ENCODE peak calls at places on chromosomes 2 and 18, in four cellular contexts. One of them, this sample, is unnamed.

GRCh38 chr18:808086-808485 is 4.0 kb downstream of the YES1 start:
- DNase-seq in stimulated activated CD4-positive, alpha-beta T cell treated with anti-CD3 and anti-CD28 coated beads, TNF-alpha, amount 100 ng/mL, for 1 hour: no peak
- DNase-seq in EH: no peak
- DNase-seq in globus pallidus: peak; percentile 30
- DNase-seq in this sample: no peak

GRCh38 chr2:32743480-32744236 is 115.8 kb downstream of the TTC27 start:
- DNase-seq in stimulated activated CD4-positive, alpha-beta T cell treated with anti-CD3 and anti-CD28 coated beads, TNF-alpha, amount 100 ng/mL, for 1 hour: no peak
- DNase-seq in EH: peak; percentile 32
- DNase-seq in globus pallidus: no peak
- DNase-seq in this sample: no peak

GRCh38 chr2:29747786-29748470 is 173.5 kb downstream of the ALK start:
- DNase-seq in stimulated activated CD4-positive, alpha-beta T cell treated with anti-CD3 and anti-CD28 coated beads, TNF-alpha, amount 100 ng/mL, for 1 hour: no peak
- DNase-seq in EH: peak; percentile 77
- DNase-seq in globus pallidus: no peak
- DNase-seq in this sample: no peak

GRCh38 chr2:196808281-196808680 is 874 bp downstream of the C2orf66 start:
- DNase-seq in stimulated activated CD4-positive, alpha-beta T cell treated with anti-CD3 and anti-CD28 coated beads, TNF-alpha, amount 100 ng/mL, for 1 hour: no peak
- DNase-seq in EH: no peak
- DNase-seq in globus pallidus: no peak
- DNase-seq in this sample: no peak

GRCh38 chr2:230974096-230974913 is 21.6 kb upstream of the SPATA3 start:
- DNase-seq in stimulated activated CD4-positive, alpha-beta T cell treated with anti-CD3 and anti-CD28 coated beads, TNF-alpha, amount 100 ng/mL, for 1 hour: peak; percentile 13
- DNase-seq in EH: peak; percentile 75
- DNase-seq in globus pallidus: no peak
- DNase-seq in this sample: peak; percentile 74

GRCh38 chr2:54965425-54965824 is 84.8 kb downstream of the RTN4 start:
- DNase-seq in stimulated activated CD4-positive, alpha-beta T cell treated with anti-CD3 and anti-CD28 coated beads, TNF-alpha, amount 100 ng/mL, for 1 hour: no peak
- DNase-seq in EH: no peak
- DNase-seq in globus pallidus: no peak
- DNase-seq in this sample: no peak

GRCh38 chr2:222410534-222410933 is 13.8 kb upstream of the SGPP2 start:
- DNase-seq in stimulated activated CD4-positive, alpha-beta T cell treated with anti-CD3 and anti-CD28 coated beads, TNF-alpha, amount 100 ng/mL, for 1 hour: no peak
- DNase-seq in EH: no peak
- DNase-seq in globus pallidus: no peak
- DNase-seq in this sample: no peak

GRCh38 chr2:52017836-52018235 is 985.9 kb upstream of the NRXN1 start:
- DNase-seq in stimulated activated CD4-positive, alpha-beta T cell treated with anti-CD3 and anti-CD28 coated beads, TNF-alpha, amount 100 ng/mL, for 1 hour: no peak
- DNase-seq in EH: no peak
- DNase-seq in globus pallidus: no peak
- DNase-seq in this sample: no peak

GRCh38 chr2:46385786-46386577 is 88.8 kb downstream of the EPAS1 start:
- DNase-seq in stimulated activated CD4-positive, alpha-beta T cell treated with anti-CD3 and anti-CD28 coated beads, TNF-alpha, amount 100 ng/mL, for 1 hour: no peak
- DNase-seq in EH: no peak
- DNase-seq in globus pallidus: no peak
- DNase-seq in this sample: no peak

GRCh38 chr18:80233201-80233835 is 14.0 kb downstream of the PARD6G start:
- DNase-seq in stimulated activated CD4-positive, alpha-beta T cell treated with anti-CD3 and anti-CD28 coated beads, TNF-alpha, amount 100 ng/mL, for 1 hour: no peak
- DNase-seq in EH: no peak
- DNase-seq in globus pallidus: no peak
- DNase-seq in this sample: no peak

GRCh38 chr2:53854678-53855077 is 5.1 kb downstream of the GPR75 start:
- DNase-seq in stimulated activated CD4-positive, alpha-beta T cell treated with anti-CD3 and anti-CD28 coated beads, TNF-alpha, amount 100 ng/mL, for 1 hour: no peak
- DNase-seq in EH: no peak
- DNase-seq in globus pallidus: no peak
- DNase-seq in this sample: no peak

GRCh38 chr2:114286438-114286837 is 156.0 kb upstream of the DPP10 start:
- DNase-seq in stimulated activated CD4-positive, alpha-beta T cell treated with anti-CD3 and anti-CD28 coated beads, TNF-alpha, amount 100 ng/mL, for 1 hour: no peak
- DNase-seq in EH: no peak
- DNase-seq in globus pallidus: no peak
- DNase-seq in this sample: no peak

GRCh38 chr2:119174216-119174992 is 15.9 kb upstream of the C1QL2 start:
- DNase-seq in stimulated activated CD4-positive, alpha-beta T cell treated with anti-CD3 and anti-CD28 coated beads, TNF-alpha, amount 100 ng/mL, for 1 hour: peak; percentile 14
- DNase-seq in EH: peak; percentile 31
- DNase-seq in globus pallidus: no peak
- DNase-seq in this sample: peak; percentile 5

GRCh38 chr2:218320704-218321336 is 28.5 kb upstream of the TMBIM1 start:
- DNase-seq in stimulated activated CD4-positive, alpha-beta T cell treated with anti-CD3 and anti-CD28 coated beads, TNF-alpha, amount 100 ng/mL, for 1 hour: no peak
- DNase-seq in EH: no peak
- DNase-seq in globus pallidus: no peak
- DNase-seq in this sample: no peak

GRCh38 chr2:146850746-146851145 is 994.1 kb upstream of the ACVR2A start:
- DNase-seq in stimulated activated CD4-positive, alpha-beta T cell treated with anti-CD3 and anti-CD28 coated beads, TNF-alpha, amount 100 ng/mL, for 1 hour: no peak
- DNase-seq in EH: no peak
- DNase-seq in globus pallidus: no peak
- DNase-seq in this sample: no peak

GRCh38 chr2:189517847-189518535 is 62.6 kb downstream of the SLC40A1 start:
- DNase-seq in stimulated activated CD4-positive, alpha-beta T cell treated with anti-CD3 and anti-CD28 coated beads, TNF-alpha, amount 100 ng/mL, for 1 hour: no peak
- DNase-seq in EH: peak; percentile 31
- DNase-seq in globus pallidus: no peak
- DNase-seq in this sample: no peak

GRCh38 chr2:48070415-48070814 is 164.1 kb upstream of the FBXO11 start:
- DNase-seq in stimulated activated CD4-positive, alpha-beta T cell treated with anti-CD3 and anti-CD28 coated beads, TNF-alpha, amount 100 ng/mL, for 1 hour: no peak
- DNase-seq in EH: no peak
- DNase-seq in globus pallidus: peak; percentile 52
- DNase-seq in this sample: no peak

GRCh38 chr2:239727776-239728600 is 297.2 kb downstream of the NDUFA10 start:
- DNase-seq in stimulated activated CD4-positive, alpha-beta T cell treated with anti-CD3 and anti-CD28 coated beads, TNF-alpha, amount 100 ng/mL, for 1 hour: no peak
- DNase-seq in EH: no peak
- DNase-seq in globus pallidus: peak; percentile 58
- DNase-seq in this sample: no peak

GRCh38 chr2:9693138-9693520 is 62.3 kb upstream of the YWHAQ start:
- DNase-seq in stimulated activated CD4-positive, alpha-beta T cell treated with anti-CD3 and anti-CD28 coated beads, TNF-alpha, amount 100 ng/mL, for 1 hour: no peak
- DNase-seq in EH: peak; percentile 81
- DNase-seq in globus pallidus: no peak
- DNase-seq in this sample: no peak

GRCh38 chr2:199057936-199058335 is 399.8 kb downstream of the SATB2 start:
- DNase-seq in stimulated activated CD4-positive, alpha-beta T cell treated with anti-CD3 and anti-CD28 coated beads, TNF-alpha, amount 100 ng/mL, for 1 hour: no peak
- DNase-seq in EH: peak; percentile 24
- DNase-seq in globus pallidus: no peak
- DNase-seq in this sample: no peak

GRCh38 chr2:30078521-30078920 is 68.3 kb upstream of the YPEL5 start:
- DNase-seq in stimulated activated CD4-positive, alpha-beta T cell treated with anti-CD3 and anti-CD28 coated beads, TNF-alpha, amount 100 ng/mL, for 1 hour: no peak
- DNase-seq in EH: peak; percentile 32
- DNase-seq in globus pallidus: no peak
- DNase-seq in this sample: no peak

GRCh38 chr2:128270306-128271185 is 48.1 kb downstream of the HS6ST1 start:
- DNase-seq in stimulated activated CD4-positive, alpha-beta T cell treated with anti-CD3 and anti-CD28 coated beads, TNF-alpha, amount 100 ng/mL, for 1 hour: no peak
- DNase-seq in EH: no peak
- DNase-seq in globus pallidus: no peak
- DNase-seq in this sample: no peak

GRCh38 chr2:227241005-227241404 is 76.6 kb downstream of the COL4A3 start:
- DNase-seq in stimulated activated CD4-positive, alpha-beta T cell treated with anti-CD3 and anti-CD28 coated beads, TNF-alpha, amount 100 ng/mL, for 1 hour: no peak
- DNase-seq in EH: no peak
- DNase-seq in globus pallidus: no peak
- DNase-seq in this sample: no peak

GRCh38 chr2:118634876-118635275 is 212.6 kb downstream of the EN1 start:
- DNase-seq in stimulated activated CD4-positive, alpha-beta T cell treated with anti-CD3 and anti-CD28 coated beads, TNF-alpha, amount 100 ng/mL, for 1 hour: no peak
- DNase-seq in EH: no peak
- DNase-seq in globus pallidus: no peak
- DNase-seq in this sample: no peak

GRCh38 chr2:178241852-178242551 is 47.7 kb downstream of the OSBPL6 start:
- DNase-seq in stimulated activated CD4-positive, alpha-beta T cell treated with anti-CD3 and anti-CD28 coated beads, TNF-alpha, amount 100 ng/mL, for 1 hour: no peak
- DNase-seq in EH: peak; percentile 92
- DNase-seq in globus pallidus: peak; percentile 80
- DNase-seq in this sample: no peak

GRCh38 chr18:22606563-22607283 is 189.0 kb upstream of the CTAGE1 start:
- DNase-seq in stimulated activated CD4-positive, alpha-beta T cell treated with anti-CD3 and anti-CD28 coated beads, TNF-alpha, amount 100 ng/mL, for 1 hour: no peak
- DNase-seq in EH: peak; percentile 33
- DNase-seq in globus pallidus: no peak
- DNase-seq in this sample: no peak

GRCh38 chr2:140643761-140644187 is 1487.0 kb downstream of the LRP1B start:
- DNase-seq in stimulated activated CD4-positive, alpha-beta T cell treated with anti-CD3 and anti-CD28 coated beads, TNF-alpha, amount 100 ng/mL, for 1 hour: no peak
- DNase-seq in EH: no peak
- DNase-seq in globus pallidus: no peak
- DNase-seq in this sample: no peak

GRCh38 chr2:28233070-28233718 is 159.5 kb upstream of the FOSL2 start:
- DNase-seq in stimulated activated CD4-positive, alpha-beta T cell treated with anti-CD3 and anti-CD28 coated beads, TNF-alpha, amount 100 ng/mL, for 1 hour: no peak
- DNase-seq in EH: peak; percentile 48
- DNase-seq in globus pallidus: no peak
- DNase-seq in this sample: no peak

GRCh38 chr2:136129601-136130000 is 11.7 kb upstream of the CXCR4 start:
- DNase-seq in stimulated activated CD4-positive, alpha-beta T cell treated with anti-CD3 and anti-CD28 coated beads, TNF-alpha, amount 100 ng/mL, for 1 hour: no peak
- DNase-seq in EH: no peak
- DNase-seq in globus pallidus: no peak
- DNase-seq in this sample: no peak

GRCh38 chr2:122815120-122815519 is 1059.7 kb downstream of the TSN start:
- DNase-seq in stimulated activated CD4-positive, alpha-beta T cell treated with anti-CD3 and anti-CD28 coated beads, TNF-alpha, amount 100 ng/mL, for 1 hour: no peak
- DNase-seq in EH: no peak
- DNase-seq in globus pallidus: no peak
- DNase-seq in this sample: no peak

GRCh38 chr2:117555965-117556364 is 258.5 kb upstream of the DDX18 start:
- DNase-seq in stimulated activated CD4-positive, alpha-beta T cell treated with anti-CD3 and anti-CD28 coated beads, TNF-alpha, amount 100 ng/mL, for 1 hour: no peak
- DNase-seq in EH: no peak
- DNase-seq in globus pallidus: no peak
- DNase-seq in this sample: no peak